ENCODE peak calls at places on chromosomes 2 and 18, in nine cellular contexts. G is neural crest cell, T is esophagus squamous epithelium, I is ascending aorta, O is kidney epithelial cell, M is tibial nerve, F is astrocyte of the spinal cord, A is GM20000, Z is GM12864. C is an unnamed sample.

GRCh38 chr2:29627366-29627765 is 294.0 kb downstream of the ALK start:
- DNase-seq in G (no peak), T (no peak), I (no peak), O (no peak), M (no peak), F (peak), A (no peak), Z (no peak), C (no peak)

GRCh38 chr2:10647886-10648605 is 41.7 kb downstream of the NOL10 start:
- DNase-seq in G (no peak), T (no peak), I (no peak), O (no peak), M (no peak), F (no peak), A (no peak), Z (no peak), C (no peak)

GRCh38 chr2:232190796-232191195 is 187.8 kb upstream of the ALPP start:
- DNase-seq in G (no peak), T (no peak), I (no peak), O (no peak), M (no peak), F (no peak), A (no peak), Z (no peak), C (no peak)

GRCh38 chr2:72543527-72544216 is 282.2 kb downstream of the EXOC6B start:
- DNase-seq in G (no peak), T (no peak), I (no peak), O (no peak), M (no peak), F (no peak), A (no peak), Z (no peak), C (no peak)

GRCh38 chr2:127586746-127587295 is 51.3 kb downstream of the MYO7B start:
- DNase-seq in G (no peak), T (no peak), I (peak), O (no peak), M (no peak), F (no peak), A (no peak), Z (no peak), C (no peak)

GRCh38 chr2:128444816-128445532 is 126.3 kb upstream of the HS6ST1 start:
- DNase-seq in G (no peak), T (no peak), I (peak), O (no peak), M (no peak), F (no peak), A (no peak), Z (no peak), C (no peak)

GRCh38 chr2:226726546-226726945 is 73.1 kb downstream of the IRS1 start:
- DNase-seq in G (no peak), T (no peak), I (no peak), O (no peak), M (no peak), F (no peak), A (no peak), Z (no peak), C (no peak)

GRCh38 chr2:109335586-109336266 is 206.7 kb downstream of the SH3RF3 start:
- DNase-seq in G (no peak), T (no peak), I (no peak), O (no peak), M (no peak), F (peak), A (no peak), Z (no peak), C (no peak)

GRCh38 chr2:234447963-234448362 is 48.9 kb downstream of the ARL4C start:
- DNase-seq in G (no peak), T (no peak), I (no peak), O (no peak), M (no peak), F (no peak), A (no peak), Z (no peak), C (no peak)

GRCh38 chr2:219722276-219722883 is 95.0 kb downstream of the SLC4A3 start:
- DNase-seq in G (no peak), T (no peak), I (peak), O (peak), M (no peak), F (peak), A (no peak), Z (no peak), C (no peak)

GRCh38 chr2:135916232-135916631 is 40.0 kb upstream of the MCM6 start:
- DNase-seq in G (no peak), T (no peak), I (no peak), O (peak), M (peak), F (peak), A (no peak), Z (no peak), C (no peak)

GRCh38 chr2:156083707-156084494 is 248.6 kb downstream of the NR4A2 start:
- DNase-seq in G (no peak), T (no peak), I (no peak), O (peak), M (no peak), F (peak), A (no peak), Z (no peak), C (no peak)

GRCh38 chr2:207131634-207132418 is 33.9 kb downstream of the KLF7 start:
- DNase-seq in G (no peak), T (no peak), I (no peak), O (no peak), M (no peak), F (peak), A (no peak), Z (no peak), C (no peak)

GRCh38 chr2:83823238-83823637 is 635.8 kb downstream of the SUCLG1 start:
- DNase-seq in G (no peak), T (no peak), I (no peak), O (no peak), M (no peak), F (no peak), A (no peak), Z (no peak), C (no peak)

GRCh38 chr2:20542269-20542668 is 95.4 kb downstream of the RHOB start:
- DNase-seq in G (no peak), T (no peak), I (no peak), O (no peak), M (no peak), F (no peak), A (no peak), Z (no peak), C (no peak)

GRCh38 chr2:150280255-150280654 is 207.2 kb downstream of the RND3 start:
- DNase-seq in G (no peak), T (no peak), I (no peak), O (no peak), M (peak), F (peak), A (no peak), Z (no peak), C (no peak)

GRCh38 chr2:144496660-144497598 is 23.0 kb downstream of the ZEB2 start:
- DNase-seq in G (no peak), T (no peak), I (no peak), O (no peak), M (no peak), F (no peak), A (no peak), Z (no peak), C (no peak)

GRCh38 chr2:95344656-95345055 is 47.5 kb downstream of the KCNIP3 start:
- DNase-seq in G (no peak), T (no peak), I (peak), O (no peak), M (no peak), F (no peak), A (no peak), Z (no peak), C (no peak)

GRCh38 chr2:236703906-236704305 is 134.3 kb downstream of the ACKR3 start:
- DNase-seq in G (no peak), T (no peak), I (no peak), O (no peak), M (no peak), F (no peak), A (no peak), Z (no peak), C (no peak)

GRCh38 chr2:33210626-33211025 is 263.9 kb downstream of the LTBP1 start:
- DNase-seq in G (no peak), T (no peak), I (peak), O (peak), M (no peak), F (peak), A (no peak), Z (no peak), C (no peak)

GRCh38 chr2:118991554-118991953 is 49.6 kb downstream of the MARCO start:
- DNase-seq in G (no peak), T (no peak), I (peak), O (no peak), M (no peak), F (no peak), A (no peak), Z (no peak), C (no peak)

GRCh38 chr2:161412346-161412745 is 3.8 kb upstream of the TBR1 start:
- DNase-seq in G (no peak), T (no peak), I (no peak), O (no peak), M (no peak), F (peak), A (no peak), Z (no peak), C (no peak)

GRCh38 chr2:166230024-166230723 is 102.4 kb upstream of the SCN1A start:
- DNase-seq in G (no peak), T (no peak), I (no peak), O (no peak), M (no peak), F (peak), A (no peak), Z (no peak), C (no peak)

GRCh38 chr2:23480991-23481797 is 96.2 kb downstream of the KLHL29 start:
- DNase-seq in G (no peak), T (no peak), I (no peak), O (peak), M (no peak), F (peak), A (no peak), Z (no peak), C (no peak)

GRCh38 chr2:96881349-96882195 is 11.7 kb upstream of the SEMA4C start:
- DNase-seq in G (no peak), T (no peak), I (no peak), O (no peak), M (no peak), F (no peak), A (no peak), Z (no peak), C (no peak)

GRCh38 chr2:184596819-184597411 is 1.4 kb upstream of the ZNF804A start:
- DNase-seq in G (no peak), T (no peak), I (no peak), O (no peak), M (no peak), F (peak), A (peak), Z (no peak), C (no peak)

GRCh38 chr2:187702157-187702556 is 147.9 kb upstream of the TFPI start:
- DNase-seq in G (no peak), T (no peak), I (no peak), O (no peak), M (no peak), F (no peak), A (no peak), Z (no peak), C (no peak)

GRCh38 chr18:14928396-14928795 is 180.4 kb downstream of the ANKRD30B start:
- DNase-seq in G (no peak), T (no peak), I (no peak), O (no peak), M (no peak), F (no peak), A (no peak), Z (no peak), C (no peak)

GRCh38 chr2:202307690-202308089 is 42.1 kb downstream of the NOP58 start:
- DNase-seq in G (no peak), T (no peak), I (no peak), O (no peak), M (no peak), F (no peak), A (no peak), Z (no peak), C (no peak)

GRCh38 chr2:175154670-175155082 is 13.3 kb downstream of the ATF2 start:
- DNase-seq in G (no peak), T (no peak), I (no peak), O (no peak), M (no peak), F (peak), A (peak), Z (no peak), C (no peak)

GRCh38 chr2:99153921-99154604 is 679 bp downstream of the TSGA10 start:
- DNase-seq in G (no peak), T (no peak), I (no peak), O (no peak), M (no peak), F (peak), A (no peak), Z (no peak), C (no peak)

GRCh38 chr18:46750626-46751025 is 6.2 kb downstream of the ST8SIA5 start:
- DNase-seq in G (no peak), T (no peak), I (no peak), O (no peak), M (no peak), F (no peak), A (no peak), Z (no peak), C (no peak)

GRCh38 chr2:55296393-55296792 is 27.4 kb upstream of the MTIF2 start:
- DNase-seq in G (no peak), T (no peak), I (no peak), O (no peak), M (no peak), F (no peak), A (no peak), Z (peak), C (no peak)

DNA sequence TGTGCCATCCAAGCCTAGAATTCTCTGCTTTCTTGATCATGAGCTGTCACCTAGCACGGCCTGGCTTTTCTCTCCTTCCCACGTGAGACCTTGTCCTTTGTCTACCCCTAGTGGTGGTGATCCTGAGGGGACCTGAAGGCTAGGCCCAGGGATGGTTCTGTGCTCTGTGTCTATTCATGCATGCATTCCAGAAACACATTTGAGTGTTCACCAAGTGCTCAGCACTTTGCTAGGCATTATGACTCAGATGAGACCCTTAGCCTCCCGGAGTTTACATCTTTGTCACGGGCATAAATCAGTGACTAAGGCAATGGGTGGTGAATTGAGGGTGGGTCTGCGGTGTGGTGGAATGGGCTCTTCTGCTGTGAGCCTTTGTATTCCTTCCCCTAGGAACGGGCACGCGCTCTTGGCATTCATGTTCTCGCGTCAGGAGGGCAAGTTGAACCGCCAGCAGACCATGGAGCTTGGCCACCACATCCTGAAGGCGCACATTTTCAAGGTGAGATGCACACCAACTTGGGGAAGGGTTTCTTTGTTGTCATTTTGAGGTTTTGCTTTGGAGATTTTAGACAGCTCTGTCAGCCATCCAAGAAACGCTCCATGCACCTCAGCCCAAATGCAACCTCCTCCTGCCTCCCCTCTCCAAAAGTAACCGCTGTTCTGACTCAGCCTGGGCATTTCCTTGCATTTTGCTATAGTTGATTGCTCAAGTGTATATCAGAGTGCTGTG is 100.9 kb downstream of the WDSUB1 start:
- DNase-seq in G (no peak), T (no peak), I (no peak), O (peak), M (no peak), F (peak), A (peak), Z (peak), C (no peak)
- TF ChIP-seq CTCF in G (peak), T (peak), I (no peak), O (peak), M (no peak), F (peak), A (no peak), Z (peak), C (peak)

GRCh38 chr2:35598310-35598709 is 757.3 kb upstream of the CRIM1 start:
- DNase-seq in G (no peak), T (no peak), I (no peak), O (no peak), M (no peak), F (no peak), A (no peak), Z (no peak), C (no peak)
- TF ChIP-seq CTCF in G (no peak), T (no peak), I (no peak), O (no peak), M (no peak), F (no peak), A (no peak), Z (no peak), C (no peak)

GRCh38 chr2:230925443-230925878 is 419 bp upstream of the GPR55 start:
- DNase-seq in G (no peak), T (no peak), I (no peak), O (no peak), M (no peak), F (no peak), A (peak), Z (no peak), C (no peak)

GRCh38 chr2:230924092-230924469 is 961 bp downstream of the GPR55 start:
- DNase-seq in G (no peak), T (no peak), I (peak), O (no peak), M (no peak), F (no peak), A (no peak), Z (no peak), C (no peak)

GRCh38 chr2:230927711-230928341 is 2.8 kb upstream of the GPR55 start:
- DNase-seq in G (no peak), T (no peak), I (peak), O (no peak), M (no peak), F (no peak), A (no peak), Z (no peak), C (no peak)

GRCh38 chr2:230924470-230925341 is at the start of gene GPR55:
- DNase-seq in G (no peak), T (no peak), I (peak), O (no peak), M (no peak), F (no peak), A (peak), Z (no peak), C (no peak)

GRCh38 chr2:230925879-230926765 is 1.1 kb upstream of the GPR55 start:
- DNase-seq in G (no peak), T (no peak), I (peak), O (no peak), M (no peak), F (no peak), A (peak), Z (no peak), C (no peak)
- TF ChIP-seq CTCF in G (no peak), T (no peak), I (no peak), O (no peak), M (no peak), F (peak), A (no peak), Z (peak), C (no peak)

DNA sequence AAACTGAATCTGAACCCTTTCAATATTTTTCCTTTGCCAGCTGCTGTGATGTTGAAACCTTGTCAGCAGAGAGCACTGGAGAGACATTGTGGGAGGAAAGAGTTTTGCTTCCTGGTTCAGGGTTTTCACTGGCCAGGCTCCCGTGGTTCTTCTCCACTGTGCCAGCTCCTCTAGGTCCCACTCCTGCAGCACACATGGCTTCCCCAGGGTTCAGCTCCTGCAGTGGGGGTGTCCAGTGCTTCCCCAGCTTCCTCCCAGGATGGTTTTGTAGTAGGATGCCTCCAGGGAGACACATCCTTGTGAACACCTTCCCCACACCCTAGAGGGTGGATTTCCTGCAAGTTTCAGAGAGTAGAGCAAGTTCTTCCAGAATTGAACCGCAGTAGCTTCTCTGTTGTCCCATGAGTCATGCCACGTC is 24.0 kb upstream of the SULT1C3 start:
- DNase-seq in G (no peak), T (no peak), I (no peak), O (peak), M (no peak), F (peak), A (peak), Z (no peak), C (no peak)
- TF ChIP-seq CTCF in G (no peak), T (no peak), I (peak), O (peak), M (no peak), F (peak), A (peak), Z (peak), C (peak)

GRCh38 chr18:79963658-79964329 is 649 bp upstream of the HSBP1L1 start:
- DNase-seq in G (no peak), T (no peak), I (no peak), O (no peak), M (no peak), F (no peak), A (no peak), Z (no peak), C (no peak)

GRCh38 chr18:79962311-79962710 is 2.1 kb upstream of the HSBP1L1 start:
- DNase-seq in G (no peak), T (no peak), I (no peak), O (no peak), M (no peak), F (peak), A (no peak), Z (no peak), C (no peak)

GRCh38 chr18:79964330-79965118 is at the start of gene HSBP1L1:
- DNase-seq in G (peak), T (no peak), I (no peak), O (no peak), M (no peak), F (no peak), A (peak), Z (no peak), C (no peak)

GRCh38 chr18:79961527-79962291 is 2.7 kb upstream of the HSBP1L1 start:
- DNase-seq in G (no peak), T (no peak), I (no peak), O (no peak), M (no peak), F (no peak), A (no peak), Z (no peak), C (no peak)

DNA sequence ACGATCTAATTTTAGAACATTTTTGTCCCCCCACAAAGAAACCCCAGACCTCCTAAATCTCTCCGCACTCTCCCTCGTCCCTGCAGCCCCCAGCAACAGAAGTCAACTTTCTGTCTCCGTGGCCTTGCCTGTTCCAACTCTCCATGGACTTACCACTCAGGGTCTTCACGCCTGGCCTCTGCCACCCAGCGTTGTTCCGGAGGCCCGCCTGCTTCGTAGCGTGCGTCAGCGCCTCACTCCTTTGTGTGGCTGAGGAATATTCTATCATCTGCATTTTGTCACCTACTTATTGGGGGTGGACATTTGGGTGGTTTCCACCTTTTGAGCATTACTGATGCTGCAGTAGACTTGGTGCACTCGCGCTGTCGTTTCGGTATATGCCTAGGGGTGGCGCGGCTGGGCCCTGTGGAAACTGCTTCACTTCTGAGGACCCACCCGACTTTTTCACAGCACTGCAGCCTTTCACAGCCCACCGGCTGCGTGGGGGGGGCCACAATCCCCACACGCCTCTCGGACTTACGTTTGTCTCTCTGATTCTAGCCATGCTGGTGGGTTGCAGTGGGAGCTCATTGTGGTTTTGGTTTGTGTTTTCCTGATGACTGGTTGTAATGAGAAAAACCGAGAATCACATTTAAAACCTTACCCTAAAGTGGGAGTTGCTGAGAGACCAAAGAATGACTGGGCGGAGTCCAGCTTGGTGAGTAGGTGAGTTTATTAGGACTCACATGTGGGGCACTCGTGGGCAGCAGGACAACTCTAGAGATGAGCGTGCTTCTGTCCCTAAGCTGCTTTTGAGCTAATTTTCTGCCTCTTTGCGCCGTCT is 1.4 kb upstream of the HSBP1L1 start:
- DNase-seq in G (no peak), T (no peak), I (no peak), O (no peak), M (no peak), F (no peak), A (peak), Z (peak), C (no peak)
- TF ChIP-seq CTCF in G (no peak), T (no peak), I (no peak), O (no peak), M (no peak), F (no peak), A (peak), Z (peak), C (no peak)

GRCh38 chr18:36685580-36685979 is 143.2 kb downstream of the TPGS2 start:
- DNase-seq in G (no peak), T (no peak), I (no peak), O (no peak), M (no peak), F (no peak), A (no peak), Z (no peak), C (no peak)
- TF ChIP-seq CTCF in G (no peak), T (no peak), I (no peak), O (no peak), M (no peak), F (no peak), A (no peak), Z (no peak), C (no peak)

GRCh38 chr18:54127759-54128378 is 96.6 kb downstream of the MBD2 start:
- DNase-seq in G (peak), T (no peak), I (no peak), O (no peak), M (no peak), F (peak), A (peak), Z (no peak), C (peak)
- TF ChIP-seq CTCF in G (peak), T (peak), I (no peak), O (peak), M (no peak), F (peak), A (peak), Z (peak), C (peak)